ENCODE peak calls at places on chromosome 10, in ten cellular contexts. L, M, C, G, F, I, O, A, Y and U are unnamed samples. For H3K27me3, the result is how much of the 10 kb centered on the place peaks cover.

GRCh38 chr10:49273626-49274025 is 25.3 kb upstream of the C10orf71 start:
- DNase-seq in G (no peak), I (no peak), O (no peak), C (no peak), F (no peak), Y (no peak), L (no peak), M (no peak), A (no peak), U (no peak)

GRCh38 chr10:75238182-75239180 is 2.7 kb upstream of the COMTD1 start:
- DNase-seq in A (peak), L (no peak), Y (no peak), O (no peak), G (no peak), C (no peak), M (no peak), F (no peak), I (no peak), U (no peak)

GRCh38 chr10:106919798-106920382 is 244.6 kb downstream of the SORCS1 start:
- DNase-seq in O (no peak), Y (no peak), A (no peak), M (no peak), I (no peak), F (no peak), G (peak), L (no peak), C (no peak), U (no peak)

GRCh38 chr10:129706081-129706480 is 239.0 kb downstream of the MGMT start:
- DNase-seq in C (no peak), M (no peak), F (no peak), Y (no peak), G (no peak), L (no peak), A (no peak), I (no peak), O (no peak), U (no peak)

GRCh38 chr10:13674645-13675588 is 88.2 kb downstream of the PRPF18 start:
- DNase-seq in L (no peak), I (no peak), O (no peak), A (no peak), C (no peak), F (no peak), Y (no peak), M (no peak), G (no peak), U (no peak)

GRCh38 chr10:51403522-51403921 is 295.9 kb downstream of the CSTF2T start:
- DNase-seq in G (no peak), I (no peak), F (no peak), O (no peak), L (no peak), A (peak), Y (no peak), C (no peak), M (no peak), U (no peak)

GRCh38 chr10:46787321-46787615 is 124.0 kb upstream of the PTPN20 start:
- DNase-seq in G (no peak), F (no peak), I (peak), Y (peak), L (no peak), C (no peak), M (peak), A (peak), O (peak), U (peak)

GRCh38 chr10:88428442-88428841 is 154.7 kb downstream of the RNLS start:
- DNase-seq in A (no peak), F (peak), O (no peak), M (peak), L (no peak), Y (peak), G (no peak), I (peak), C (no peak), U (no peak)

GRCh38 chr10:47253651-47254375 is 46.2 kb upstream of the GDF10 start:
- DNase-seq in C (no peak), I (no peak), O (no peak), G (no peak), A (no peak), F (no peak), M (peak), Y (peak), L (peak), U (no peak)

GRCh38 chr10:112373912-112374338 is at the start of gene ACSL5:
- DNase-seq in L (no peak), M (no peak), I (no peak), O (peak), Y (no peak), F (no peak), G (no peak), C (no peak), A (no peak), U (no peak)

GRCh38 chr10:80172896-80173295 is 32.4 kb downstream of the ANXA11 start:
- DNase-seq in F (no peak), O (peak), L (no peak), C (no peak), M (no peak), I (no peak), Y (peak), G (no peak), A (no peak), U (no peak)

GRCh38 chr10:22148956-22149355 is 68.9 kb downstream of the EBLN1 start:
- DNase-seq in F (no peak), M (peak), C (no peak), O (no peak), I (peak), G (no peak), Y (no peak), L (no peak), A (peak), U (no peak)

GRCh38 chr10:97020452-97021400 is 165.0 kb downstream of the SLIT1 start:
- DNase-seq in G (no peak), A (no peak), C (peak), M (no peak), F (no peak), Y (no peak), I (no peak), O (no peak), L (no peak), U (no peak)

GRCh38 chr10:97081621-97082235 is 104.0 kb downstream of the SLIT1 start:
- DNase-seq in Y (peak), I (peak), F (peak), C (peak), O (peak), M (peak), A (peak), L (no peak), G (peak), U (no peak)

GRCh38 chr10:77424257-77424656 is 213.4 kb downstream of the KCNMA1 start:
- DNase-seq in L (no peak), O (no peak), M (no peak), A (no peak), I (no peak), Y (no peak), F (no peak), C (no peak), G (no peak), U (no peak)

GRCh38 chr10:108427081-108427480 is 1262.6 kb upstream of the SORCS1 start:
- DNase-seq in F (no peak), L (no peak), G (no peak), Y (no peak), I (no peak), A (no peak), C (no peak), M (no peak), O (no peak), U (no peak)

GRCh38 chr10:49429458-49429857 is 33.6 kb upstream of the DRGX start:
- DNase-seq in L (no peak), G (no peak), O (no peak), A (no peak), Y (no peak), C (no peak), I (no peak), M (no peak), F (no peak), U (no peak)

GRCh38 chr10:109978481-109978880 is 29.3 kb upstream of the ADD3 start:
- DNase-seq in M (peak), F (peak), C (peak), Y (peak), O (peak), L (no peak), A (peak), I (peak), G (no peak), U (no peak)

GRCh38 chr10:14507721-14508120 is 177.0 kb upstream of the FRMD4A start:
- DNase-seq in I (no peak), M (no peak), G (no peak), L (no peak), O (no peak), A (no peak), C (no peak), F (no peak), Y (no peak), U (no peak)

GRCh38 chr10:127151541-127151940 is 44.9 kb downstream of the INSYN2A start:
- DNase-seq in O (no peak), C (no peak), Y (no peak), A (no peak), F (no peak), G (no peak), M (no peak), I (peak), L (no peak), U (no peak)

GRCh38 chr10:109934958-109935793 is 11.9 kb upstream of the XPNPEP1 start:
- DNase-seq in C (peak), G (no peak), L (no peak), A (no peak), Y (no peak), F (no peak), M (peak), I (peak), O (no peak), U (peak)

GRCh38 chr10:48608279-48608681 is 3.4 kb upstream of the ARHGAP22 start:
- DNase-seq in I (peak), C (peak), O (peak), L (no peak), M (peak), A (peak), Y (peak), G (no peak), F (peak), U (no peak)

GRCh38 chr10:58631715-58632114 is 119.0 kb downstream of the BICC1 start:
- DNase-seq in C (no peak), A (no peak), Y (no peak), G (no peak), M (no peak), F (no peak), O (no peak), I (no peak), L (no peak), U (no peak)

GRCh38 chr10:127441350-127442219 is 107.5 kb upstream of the NPS start:
- DNase-seq in G (no peak), A (no peak), F (no peak), M (no peak), L (no peak), I (no peak), C (peak), O (peak), Y (no peak), U (peak)

GRCh38 chr10:103781329-103782061 is 73.9 kb downstream of the SH3PXD2A start:
- DNase-seq in C (peak), Y (peak), M (peak), A (peak), I (peak), G (no peak), O (peak), F (peak), L (no peak), U (peak)

GRCh38 chr10:124849111-124849773 is 47.6 kb downstream of the ABRAXAS2 start:
- DNase-seq in O (no peak), L (no peak), Y (no peak), F (no peak), I (no peak), M (no peak), C (no peak), A (no peak), G (no peak), U (no peak)

GRCh38 chr10:113004219-113004618 is 54.2 kb downstream of the TCF7L2 start:
- DNase-seq in M (no peak), C (no peak), O (peak), F (no peak), L (no peak), Y (no peak), A (no peak), I (no peak), G (no peak), U (no peak)

GRCh38 chr10:76089626-76090185 is 658.3 kb downstream of the LRMDA start:
- DNase-seq in L (no peak), I (peak), Y (no peak), M (no peak), A (no peak), O (no peak), G (no peak), F (no peak), C (no peak), U (no peak)

GRCh38 chr10:60883187-60883586 is 60.8 kb downstream of the RHOBTB1 start:
- DNase-seq in G (no peak), Y (no peak), A (peak), C (peak), M (peak), L (no peak), I (peak), F (peak), O (peak), U (no peak)

DNA sequence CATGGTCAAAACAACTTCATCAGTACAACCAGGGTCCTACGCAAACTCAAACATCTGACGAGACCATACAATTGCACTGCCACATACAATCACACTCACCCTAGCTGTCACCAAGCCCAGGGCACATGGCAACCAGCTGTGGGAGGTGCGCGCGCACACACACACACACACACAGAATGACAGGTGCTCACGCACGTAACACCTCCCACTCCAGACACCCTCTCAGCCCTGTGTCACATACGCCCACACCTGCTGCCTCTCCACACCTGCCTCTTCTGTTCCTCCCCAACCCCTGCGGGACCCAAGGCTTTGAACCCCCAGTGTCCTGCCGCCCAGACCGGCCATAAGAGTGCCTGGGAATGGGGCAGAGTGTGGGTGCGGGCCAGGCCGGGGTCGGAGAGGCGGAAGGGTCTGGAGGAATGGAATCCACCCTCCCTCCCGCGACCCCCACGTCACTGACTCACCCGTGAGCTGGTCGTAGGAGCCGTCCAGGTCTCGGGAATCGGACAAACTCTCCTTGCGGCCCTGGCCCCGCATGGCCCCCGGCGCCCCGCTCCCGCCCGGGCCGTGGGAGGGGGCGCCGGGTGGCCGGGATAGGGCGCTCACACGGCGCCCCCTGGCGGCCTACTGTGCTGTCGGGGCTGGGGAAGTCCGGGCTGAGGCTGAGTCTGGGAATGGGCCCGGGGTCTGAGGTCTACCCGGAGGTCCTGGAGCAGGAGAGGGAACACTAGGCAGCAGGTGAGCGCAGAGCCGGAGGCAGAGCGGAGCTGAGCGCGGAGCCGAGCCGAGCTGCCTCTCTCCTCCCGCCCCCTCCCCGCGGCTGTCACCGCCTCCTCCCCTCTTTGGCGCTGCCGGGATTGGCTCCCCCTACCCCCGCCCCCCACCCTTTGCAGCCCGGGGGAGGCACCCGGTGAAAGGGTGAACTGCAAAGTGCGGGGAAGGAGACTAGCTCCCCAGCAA is at the start of gene KCNIP2:
- DNase-seq in G (peak), Y (no peak), L (no peak), A (peak), O (no peak), I (no peak), C (peak), M (no peak), F (no peak), U (no peak)
- H3K4me3 ChIP-seq in G (peak), Y (no peak), L (peak), A (peak), O (no peak), I (no peak), C (peak), M (no peak), F (no peak), U (no peak)

DNA sequence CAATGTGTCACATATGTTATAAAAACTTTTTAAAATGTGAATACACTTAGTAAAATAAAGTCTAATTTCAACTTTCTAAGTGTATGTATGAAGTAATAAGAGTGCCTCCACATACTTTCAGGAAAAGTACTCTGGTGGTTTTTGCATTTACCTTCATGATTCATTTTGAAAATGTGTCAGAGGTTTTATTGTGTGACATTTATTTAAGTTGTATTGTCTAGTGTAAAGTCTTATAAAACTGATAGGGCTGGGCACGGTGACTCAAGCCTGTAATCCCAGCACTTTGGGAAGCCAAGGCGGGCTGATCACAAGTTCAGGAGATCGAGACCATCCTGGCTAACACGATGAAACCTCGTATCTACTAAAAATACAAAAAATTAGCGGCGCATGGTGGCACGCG is 226.5 kb downstream of the ITGB1 start:
- DNase-seq in I (peak), Y (no peak), M (no peak), A (no peak), L (no peak), G (no peak), C (no peak), F (no peak), O (no peak), U (no peak)
- TF ChIP-seq CTCF in I (no peak), Y (no peak), M (no peak), A (no peak), L (no peak), G (no peak), C (no peak), F (no peak), O (no peak), U (no peak)

DNA sequence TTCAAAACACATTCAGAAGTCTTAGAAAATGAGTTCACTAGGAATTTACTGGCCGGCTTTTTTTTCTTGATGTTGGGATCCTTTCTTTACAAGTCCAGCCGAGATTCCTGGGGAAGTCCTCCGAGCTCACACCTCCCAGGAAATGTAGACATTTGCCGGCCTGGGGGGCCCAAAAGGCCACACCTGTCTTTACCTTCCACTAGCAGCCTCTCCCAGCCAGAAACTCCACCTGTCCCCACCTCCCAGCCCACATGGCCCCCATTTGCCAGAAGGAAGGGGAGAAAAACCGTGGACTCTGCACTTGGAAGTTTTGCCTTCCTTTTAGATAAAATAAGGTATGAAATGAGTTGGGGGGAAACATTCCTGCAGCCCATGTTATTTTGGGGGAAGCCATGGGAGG is 27.6 kb upstream of the EMX2 start:
- DNase-seq in I (no peak), F (no peak), A (no peak), C (no peak), G (no peak), M (no peak), O (no peak), Y (no peak), L (no peak), U (no peak)
- H3K27me3 ChIP-seq in I (under half), F (under half), A (under half), C (under half), G (under half), M (under half), O (under half), Y (under half), L (under half), U (under half)

GRCh38 chr10:121078036-121078435 is 226.9 kb downstream of the WDR11 start:
- DNase-seq in M (no peak), G (no peak), A (no peak), I (peak), F (no peak), O (no peak), L (no peak), Y (no peak), C (no peak), U (no peak)

GRCh38 chr10:121078672-121079102 is 227.5 kb downstream of the WDR11 start:
- DNase-seq in L (no peak), F (no peak), G (no peak), I (peak), A (no peak), C (no peak), Y (no peak), M (no peak), O (peak), U (peak)

GRCh38 chr10:121077331-121077730 is 226.2 kb downstream of the WDR11 start:
- DNase-seq in A (peak), F (no peak), L (no peak), C (peak), G (no peak), I (peak), M (no peak), Y (no peak), O (no peak), U (no peak)

GRCh38 chr10:121079226-121079625 is 228.1 kb downstream of the WDR11 start:
- DNase-seq in A (no peak), O (no peak), G (no peak), Y (no peak), I (no peak), C (no peak), F (no peak), L (no peak), M (no peak), U (no peak)

GRCh38 chr10:121080324-121080807 is 229.2 kb downstream of the WDR11 start:
- DNase-seq in Y (no peak), I (no peak), L (no peak), M (no peak), O (peak), C (no peak), G (no peak), F (no peak), A (no peak), U (no peak)
- H3K4me3 ChIP-seq in Y (no peak), I (no peak), L (no peak), M (no peak), O (no peak), C (no peak), G (no peak), F (no peak), A (no peak), U (no peak)

GRCh38 chr10:17606547-17607040 is 10.6 kb downstream of the HACD1 start:
- DNase-seq in F (no peak), Y (no peak), M (no peak), A (no peak), I (no peak), L (no peak), C (no peak), G (no peak), O (no peak), U (no peak)

GRCh38 chr10:17607603-17608332 is 9.4 kb downstream of the HACD1 start:
- DNase-seq in C (peak), O (no peak), Y (no peak), A (peak), L (no peak), G (peak), F (peak), I (peak), M (peak), U (no peak)

GRCh38 chr10:17605936-17606335 is 11.2 kb downstream of the HACD1 start:
- DNase-seq in C (no peak), Y (no peak), O (no peak), G (no peak), F (no peak), A (no peak), I (no peak), L (no peak), M (no peak), U (no peak)

GRCh38 chr10:17609523-17610079 is 7.6 kb downstream of the HACD1 start:
- DNase-seq in I (no peak), F (no peak), L (no peak), C (no peak), M (no peak), Y (no peak), G (no peak), O (no peak), A (no peak), U (no peak)

GRCh38 chr10:17607060-17607459 is 10.1 kb downstream of the HACD1 start:
- DNase-seq in Y (no peak), C (no peak), F (no peak), M (no peak), O (no peak), I (no peak), G (no peak), L (no peak), A (no peak), U (no peak)
- TF ChIP-seq CTCF in Y (no peak), C (no peak), F (no peak), M (no peak), O (no peak), I (no peak), G (no peak), L (no peak), A (no peak), U (no peak)

GRCh38 chr10:118234654-118235053 is 107.5 kb downstream of the FAM204A start:
- DNase-seq in L (no peak), M (no peak), F (no peak), A (no peak), C (no peak), Y (no peak), I (no peak), O (no peak), G (no peak), U (no peak)

GRCh38 chr10:118237930-118238329 is 104.2 kb downstream of the FAM204A start:
- DNase-seq in A (no peak), I (no peak), O (no peak), M (no peak), F (no peak), C (no peak), L (no peak), Y (no peak), G (no peak), U (no peak)

GRCh38 chr10:118241229-118242137 is 100.6 kb downstream of the FAM204A start:
- DNase-seq in M (peak), L (peak), O (peak), F (peak), G (no peak), Y (peak), I (peak), C (peak), A (peak), U (peak)

GRCh38 chr10:118243907-118244306 is 98.2 kb downstream of the FAM204A start:
- DNase-seq in F (no peak), M (no peak), A (no peak), O (no peak), C (no peak), L (no peak), G (no peak), Y (no peak), I (no peak), U (no peak)

GRCh38 chr10:118238573-118239240 is 103.4 kb downstream of the FAM204A start:
- DNase-seq in G (no peak), O (no peak), M (no peak), A (no peak), Y (no peak), F (no peak), L (no peak), I (peak), C (no peak), U (no peak)
- H3K27me3 ChIP-seq in G (under half), O (under half), M (under half), A (half or more), Y (half or more), F (half or more), L (under half), I (under half), C (under half), U (under half)